ENCODE peak calls at places on chromosomes 16 and 17, in ten cellular contexts. Y is colonic mucosa, P is cardiac fibroblast, A is PC-3, S is WTC11, H is neural crest cell, U is GM10248, Q is mammary epithelial cell, E is heart left ventricle, C is HCT116. J is an unnamed sample.

GRCh38 chr17:80529904-80530292 is 14.7 kb upstream of the RPTOR start:
- DNase-seq in Q (no peak), S (no peak), P (no peak), C (no peak), H (no peak), U (no peak), A (no peak), E (no peak), Y (no peak), J (no peak)

GRCh38 chr16:84088695-84089395 is 27.9 kb downstream of the MBTPS1 start:
- DNase-seq in H (no peak), Y (peak), C (no peak), A (peak), P (no peak), S (no peak), E (peak), Q (no peak), U (peak), J (no peak)

GRCh38 chr17:2299136-2299535 is 4.4 kb downstream of the SMG6 start:
- DNase-seq in H (no peak), C (no peak), S (no peak), P (no peak), E (no peak), Y (no peak), U (no peak), Q (no peak), A (no peak), J (no peak)

GRCh38 chr16:27193300-27193990 is 9.9 kb upstream of the KDM8 start:
- DNase-seq in Q (no peak), Y (no peak), E (no peak), C (no peak), A (no peak), S (no peak), U (no peak), P (no peak), H (no peak), J (no peak)

GRCh38 chr17:70310251-70310672 is 140.9 kb downstream of the KCNJ2 start:
- DNase-seq in C (no peak), S (no peak), Y (no peak), E (peak), U (no peak), Q (no peak), P (no peak), A (no peak), H (no peak), J (no peak)

GRCh38 chr16:14308357-14308723 is 237.2 kb downstream of the MRTFB start:
- DNase-seq in P (no peak), H (no peak), A (no peak), Y (no peak), E (no peak), C (no peak), Q (no peak), S (no peak), U (no peak), J (no peak)

GRCh38 chr16:50154369-50154947 is 1.4 kb downstream of the TENT4B start:
- DNase-seq in H (no peak), U (no peak), A (no peak), C (no peak), Y (no peak), P (peak), S (no peak), E (peak), Q (peak), J (no peak)

GRCh38 chr17:11122908-11123307 is 118.1 kb upstream of the SHISA6 start:
- DNase-seq in H (no peak), Q (no peak), E (no peak), Y (no peak), A (no peak), C (no peak), S (no peak), U (no peak), P (no peak), J (no peak)

GRCh38 chr17:75371981-75372380 is 33.5 kb downstream of the GRB2 start:
- DNase-seq in A (no peak), E (no peak), Y (no peak), C (no peak), Q (no peak), S (no peak), P (no peak), U (no peak), H (no peak), J (no peak)

GRCh38 chr17:14316131-14316854 is 15.4 kb downstream of the HS3ST3B1 start:
- DNase-seq in S (no peak), C (no peak), H (no peak), E (no peak), P (no peak), U (no peak), Y (no peak), Q (no peak), A (no peak), J (no peak)

GRCh38 chr16:10980811-10981210 is 36.4 kb downstream of the CLEC16A start:
- DNase-seq in E (no peak), Y (no peak), Q (no peak), U (no peak), A (no peak), H (no peak), P (no peak), C (no peak), S (no peak), J (no peak)

GRCh38 chr17:46733837-46734516 is 84.5 kb downstream of the WNT3 start:
- DNase-seq in H (no peak), A (peak), P (peak), Y (no peak), Q (peak), U (no peak), E (no peak), S (no peak), C (no peak), J (no peak)

GRCh38 chr16:31695667-31696066 is 168.0 kb downstream of the AHSP start:
- DNase-seq in S (no peak), Y (no peak), C (no peak), Q (no peak), E (no peak), P (no peak), U (peak), H (no peak), A (no peak), J (no peak)

GRCh38 chr16:27769561-27770222 is 219.7 kb downstream of the KATNIP start:
- DNase-seq in H (no peak), U (no peak), P (peak), A (peak), Q (peak), E (no peak), C (peak), S (no peak), Y (no peak), J (peak)

GRCh38 chr17:15236281-15237105 is 28.6 kb downstream of the PMP22 start:
- DNase-seq in S (no peak), H (no peak), A (peak), E (no peak), Y (no peak), Q (no peak), U (no peak), P (no peak), C (no peak), J (no peak)

GRCh38 chr17:62656446-62656845 is 29.0 kb downstream of the MRC2 start:
- DNase-seq in C (no peak), A (no peak), Y (no peak), H (no peak), Q (no peak), E (no peak), U (no peak), P (no peak), S (peak), J (peak)

GRCh38 chr17:62652251-62653001 is 25.0 kb downstream of the MRC2 start:
- DNase-seq in E (peak), U (no peak), S (peak), H (no peak), C (no peak), Y (peak), A (peak), P (peak), Q (peak), J (peak)

GRCh38 chr17:62653002-62653830 is 25.7 kb downstream of the MRC2 start:
- DNase-seq in H (peak), C (no peak), A (peak), Y (peak), E (peak), Q (no peak), U (peak), P (peak), S (peak), J (peak)

GRCh38 chr17:62657664-62658063 is 30.2 kb downstream of the MRC2 start:
- DNase-seq in U (no peak), C (no peak), Y (no peak), H (no peak), P (no peak), A (no peak), E (no peak), S (peak), Q (no peak), J (peak)

DNA sequence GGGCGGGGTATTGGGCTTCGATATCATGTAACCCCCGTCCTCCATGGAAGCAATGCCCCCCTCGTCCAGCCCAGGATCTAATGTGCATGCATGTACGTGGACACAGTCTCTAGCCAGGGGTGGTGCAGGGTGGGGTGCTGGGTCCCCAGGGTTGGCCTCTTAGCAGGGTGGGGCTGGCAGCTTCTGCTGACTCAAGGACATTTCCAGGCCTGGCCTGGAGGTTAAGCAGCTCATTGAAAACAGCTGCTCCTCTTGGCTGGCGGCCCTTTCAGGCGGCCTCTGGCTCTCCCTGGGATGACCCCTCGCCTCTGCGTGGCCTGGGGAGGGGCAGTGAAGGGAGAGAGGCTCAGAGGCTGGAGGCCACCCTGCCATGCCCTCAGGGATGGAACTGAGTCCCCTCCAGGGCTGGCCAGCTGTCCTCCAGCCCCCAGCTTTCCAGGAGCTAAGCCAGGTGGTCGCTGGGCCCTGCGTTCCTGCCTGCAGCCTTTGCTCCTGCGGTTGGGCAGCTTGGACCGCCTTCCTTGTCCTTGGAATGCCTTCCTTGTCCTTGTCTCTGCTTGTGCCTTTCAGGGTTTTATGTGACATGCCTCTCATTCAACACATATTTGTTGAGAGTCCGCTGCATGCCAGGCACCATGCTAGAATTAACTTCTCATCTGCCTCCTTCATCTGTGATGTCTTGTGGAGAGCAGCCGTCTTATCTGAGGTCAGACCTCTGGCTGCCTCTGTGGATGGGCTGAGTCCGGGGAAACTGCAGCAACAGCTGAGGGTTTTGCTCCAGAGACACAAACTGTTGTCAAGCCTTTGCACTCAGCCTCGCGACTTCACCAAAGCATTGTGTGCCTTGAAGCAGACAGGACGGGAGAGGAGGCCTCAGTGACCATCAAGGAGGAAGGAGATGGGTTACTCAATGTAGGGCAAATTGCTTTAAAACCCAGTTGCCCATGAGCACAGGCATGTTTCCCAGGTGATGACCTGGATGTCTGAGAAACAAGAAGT is 26.7 kb downstream of the MRC2 start:
- DNase-seq in Q (no peak), A (no peak), E (peak), Y (peak), S (peak), H (no peak), U (no peak), C (no peak), P (peak), J (peak)
- TF ChIP-seq CTCF in Q (no peak), A (no peak), E (no peak), Y (no peak), S (no peak), H (no peak), U (no peak), C (no peak), P (no peak), J (no peak)

DNA sequence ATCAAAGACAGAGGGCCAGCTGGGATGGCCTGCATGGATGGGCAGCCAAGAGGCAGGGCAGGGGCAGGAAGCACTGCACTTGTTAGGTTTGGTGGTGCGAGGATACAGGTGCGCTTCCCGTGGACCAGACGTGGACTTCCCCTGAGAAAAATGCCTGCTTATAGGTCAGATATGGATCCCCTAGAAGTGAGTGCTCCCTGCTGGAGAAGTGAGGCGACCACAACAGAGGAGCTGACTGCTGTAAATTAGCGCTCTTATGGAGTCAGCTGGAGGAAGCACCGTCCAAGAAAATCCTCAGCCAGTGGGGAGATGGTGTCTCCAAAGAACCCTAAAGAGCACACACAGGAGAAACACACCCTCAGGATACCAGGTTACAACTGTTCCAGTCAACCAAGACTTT is 27.7 kb upstream of the CCDC182 start:
- DNase-seq in A (no peak), S (no peak), Q (no peak), H (no peak), Y (no peak), U (no peak), E (no peak), C (no peak), P (no peak), J (no peak)
- TF ChIP-seq CTCF in A (no peak), S (no peak), Q (no peak), H (no peak), Y (no peak), U (no peak), E (no peak), C (no peak), P (no peak), J (no peak)

GRCh38 chr16:112153-112840 is 26.2 kb downstream of the NPRL3 start:
- DNase-seq in U (no peak), S (no peak), Q (no peak), E (no peak), C (no peak), P (no peak), H (no peak), Y (no peak), A (no peak), J (no peak)
- TF ChIP-seq CTCF in U (no peak), S (no peak), Q (no peak), E (no peak), C (no peak), P (no peak), H (no peak), Y (no peak), A (no peak), J (no peak)

GRCh38 chr17:48952904-48953303 is 8.3 kb upstream of the SNF8 start:
- DNase-seq in Q (no peak), S (no peak), C (no peak), Y (no peak), P (no peak), E (no peak), H (no peak), U (peak), A (no peak), J (no peak)

GRCh38 chr17:48951572-48951971 is 6.9 kb upstream of the SNF8 start:
- DNase-seq in S (no peak), E (no peak), Y (no peak), H (no peak), C (no peak), P (no peak), A (no peak), Q (no peak), U (no peak), J (no peak)

GRCh38 chr17:48954300-48954755 is 9.7 kb upstream of the SNF8 start:
- DNase-seq in C (peak), U (no peak), P (peak), E (no peak), Y (peak), H (no peak), S (peak), A (peak), Q (no peak), J (no peak)
- TF ChIP-seq CTCF in C (peak), U (peak), P (peak), E (no peak), Y (no peak), H (peak), S (no peak), A (peak), Q (peak), J (no peak)

GRCh38 chr17:48519427-48519826 is 11.4 kb downstream of the HOXB1 start:
- DNase-seq in A (no peak), S (no peak), Q (no peak), C (no peak), P (no peak), H (no peak), E (no peak), U (no peak), Y (no peak), J (no peak)

GRCh38 chr17:48520631-48521045 is 10.2 kb downstream of the HOXB1 start:
- DNase-seq in U (no peak), C (no peak), H (no peak), S (no peak), Y (no peak), A (peak), P (peak), Q (no peak), E (no peak), J (no peak)

GRCh38 chr17:48522990-48523389 is 7.8 kb downstream of the HOXB1 start:
- DNase-seq in Y (no peak), S (no peak), A (no peak), E (no peak), P (no peak), H (no peak), C (no peak), Q (no peak), U (no peak), J (no peak)

GRCh38 chr17:48517478-48517877 is 13.3 kb downstream of the HOXB1 start:
- DNase-seq in S (no peak), U (no peak), A (peak), Q (no peak), H (no peak), E (no peak), Y (no peak), P (no peak), C (no peak), J (no peak)

GRCh38 chr17:48522031-48522593 is 8.7 kb downstream of the HOXB1 start:
- DNase-seq in U (no peak), Y (no peak), H (no peak), P (no peak), E (no peak), S (peak), A (peak), C (no peak), Q (no peak), J (no peak)
- TF ChIP-seq CTCF in U (no peak), Y (no peak), H (no peak), P (no peak), E (no peak), S (no peak), A (no peak), C (no peak), Q (no peak), J (no peak)

GRCh38 chr16:35249051-35249450 is 1789.6 kb downstream of the TP53TG3F start:
- DNase-seq in H (no peak), Q (no peak), U (no peak), A (no peak), S (no peak), C (no peak), E (no peak), Y (no peak), P (no peak), J (no peak)
- TF ChIP-seq CTCF in H (no peak), Q (no peak), U (no peak), A (no peak), S (no peak), C (no peak), E (no peak), Y (no peak), P (no peak), J (no peak)

GRCh38 chr16:86048882-86049585 is 150.1 kb downstream of the IRF8 start:
- DNase-seq in E (no peak), H (no peak), S (peak), A (no peak), Q (no peak), Y (no peak), U (no peak), C (no peak), P (no peak), J (no peak)
- TF ChIP-seq CTCF in E (no peak), H (no peak), S (peak), A (peak), Q (no peak), Y (no peak), U (no peak), C (peak), P (no peak), J (no peak)